ENCODE peak calls at places on chromosomes 5 and 9, in five cellular contexts. One of them, this sample, is unnamed.
A peak's percentile ranks its signal among the peaks of the same experiment; 100 is the strongest.

GRCh38 chr9:134559013-134559412 is 82.6 kb upstream of the COL5A1 start:
- DNase-seq in NB4: peak; percentile 78
- DNase-seq in tibial artery: no peak
- DNase-seq in breast epithelium: peak; percentile 24
- DNase-seq in transverse colon: no peak
- DNase-seq in this sample: no peak

GRCh38 chr5:108122701-108123100 is 259.2 kb downstream of the FBXL17 start:
- DNase-seq in NB4: no peak
- DNase-seq in tibial artery: no peak
- DNase-seq in breast epithelium: no peak
- DNase-seq in transverse colon: no peak
- DNase-seq in this sample: no peak

GRCh38 chr5:139745800-139746690 is 49.6 kb upstream of the PSD2 start:
- DNase-seq in NB4: peak; percentile 77
- DNase-seq in tibial artery: peak; percentile 81
- DNase-seq in breast epithelium: peak; percentile 64
- DNase-seq in transverse colon: peak; percentile 66
- DNase-seq in this sample: peak; percentile 55

GRCh38 chr5:132475939-132476852 is 14.4 kb downstream of the IRF1 start:
- DNase-seq in NB4: no peak
- DNase-seq in tibial artery: peak; percentile 18
- DNase-seq in breast epithelium: no peak
- DNase-seq in transverse colon: peak; percentile 66
- DNase-seq in this sample: peak; percentile 84

GRCh38 chr5:147963948-147964693 is 57.8 kb upstream of the C5orf46 start:
- DNase-seq in NB4: no peak
- DNase-seq in tibial artery: no peak
- DNase-seq in breast epithelium: no peak
- DNase-seq in transverse colon: no peak
- DNase-seq in this sample: no peak

GRCh38 chr5:181222630-181223040 is 446 bp upstream of the TRIM41 start:
- DNase-seq in NB4: no peak
- DNase-seq in tibial artery: no peak
- DNase-seq in breast epithelium: no peak
- DNase-seq in transverse colon: no peak
- DNase-seq in this sample: no peak

GRCh38 chr9:133931059-133931458 is 61.1 kb downstream of the VAV2 start:
- DNase-seq in NB4: no peak
- DNase-seq in tibial artery: no peak
- DNase-seq in breast epithelium: no peak
- DNase-seq in transverse colon: no peak
- DNase-seq in this sample: no peak

GRCh38 chr5:79806741-79807140 is 117.1 kb downstream of the CMYA5 start:
- DNase-seq in NB4: peak; percentile 20
- DNase-seq in tibial artery: no peak
- DNase-seq in breast epithelium: no peak
- DNase-seq in transverse colon: no peak
- DNase-seq in this sample: no peak

GRCh38 chr9:69122086-69122390 is 52.0 kb upstream of the TJP2 start:
- DNase-seq in NB4: peak; percentile 34
- DNase-seq in tibial artery: peak; percentile 84
- DNase-seq in breast epithelium: peak; percentile 75
- DNase-seq in transverse colon: peak; percentile 68
- DNase-seq in this sample: peak; percentile 77

GRCh38 chr9:87249029-87249428 is 248.6 kb upstream of the DAPK1 start:
- DNase-seq in NB4: no peak
- DNase-seq in tibial artery: no peak
- DNase-seq in breast epithelium: no peak
- DNase-seq in transverse colon: no peak
- DNase-seq in this sample: no peak

GRCh38 chr5:123035950-123036390 is 555 bp downstream of the PPIC start:
- DNase-seq in NB4: no peak
- DNase-seq in tibial artery: peak; percentile 53
- DNase-seq in breast epithelium: peak; percentile 61
- DNase-seq in transverse colon: peak; percentile 58
- DNase-seq in this sample: no peak

GRCh38 chr5:41574391-41574790 is 64.0 kb upstream of the PLCXD3 start:
- DNase-seq in NB4: no peak
- DNase-seq in tibial artery: no peak
- DNase-seq in breast epithelium: no peak
- DNase-seq in transverse colon: no peak
- DNase-seq in this sample: no peak

DNA sequence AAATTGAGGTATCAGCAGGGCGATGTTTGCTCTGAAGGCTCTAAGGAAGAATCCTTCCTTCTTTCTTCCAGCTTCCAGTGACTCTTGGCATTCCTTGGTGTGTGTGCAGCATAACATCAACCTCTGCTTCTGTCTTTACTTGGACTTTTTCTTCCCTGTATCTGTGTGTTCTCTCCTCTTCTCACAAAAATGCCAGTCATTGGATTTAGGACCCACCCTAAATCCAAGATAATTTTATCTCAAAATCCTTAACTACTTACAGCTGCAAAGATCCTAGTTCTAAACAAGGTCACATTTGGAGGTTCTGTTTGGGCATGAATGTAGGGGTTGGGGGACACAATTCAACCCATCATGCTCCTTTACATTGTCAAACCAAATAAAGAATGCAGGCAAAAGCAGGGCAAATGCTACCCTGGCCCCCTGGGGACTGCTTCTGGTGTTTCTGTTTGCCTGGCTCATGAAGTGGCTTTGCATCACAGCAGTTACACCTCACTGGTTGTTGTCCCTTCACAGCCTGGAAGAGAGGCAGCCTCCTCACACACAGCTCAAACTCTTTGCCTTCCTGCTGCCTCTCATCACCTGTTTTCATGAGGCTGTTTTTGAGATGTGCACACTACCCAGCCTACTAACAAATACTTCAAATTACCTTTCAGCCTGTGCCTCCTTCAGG is 64.8 kb upstream of the PLCXD3 start:
- DNase-seq in NB4: no peak
- DNase-seq in tibial artery: no peak
- DNase-seq in breast epithelium: no peak
- DNase-seq in transverse colon: no peak
- DNase-seq in this sample: no peak
- H3K4me3 ChIP-seq in NB4: no peak overlapping the region
- H3K4me3 ChIP-seq in tibial artery: no peak overlapping the region
- H3K4me3 ChIP-seq in breast epithelium: no peak overlapping the region
- H3K4me3 ChIP-seq in transverse colon: no peak overlapping the region
- H3K4me3 ChIP-seq in this sample: no peak overlapping the region

DNA sequence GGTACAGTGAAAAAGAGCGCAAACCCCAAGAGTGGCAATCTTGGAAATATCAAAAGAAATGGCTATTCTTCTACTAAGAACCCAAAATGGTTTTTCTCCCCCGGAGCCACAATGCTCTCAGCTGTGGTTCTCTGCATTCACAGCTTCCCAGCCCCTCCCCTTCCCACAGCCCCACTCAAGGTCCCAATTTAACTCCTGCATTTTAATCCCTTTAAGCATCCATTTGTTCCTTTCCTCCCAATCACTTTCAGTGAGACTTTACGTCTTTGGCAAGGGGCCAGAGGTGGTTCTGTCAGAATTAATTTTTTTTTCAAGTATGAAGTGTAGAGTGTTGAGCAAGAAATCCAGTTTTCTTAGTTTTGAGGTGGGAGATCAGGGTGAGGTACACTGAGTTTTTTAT is 256.9 kb downstream of the GLIS3 start:
- DNase-seq in NB4: no peak
- DNase-seq in tibial artery: no peak
- DNase-seq in breast epithelium: no peak
- DNase-seq in transverse colon: no peak
- DNase-seq in this sample: no peak
- H3K4me3 ChIP-seq in NB4: no peak overlapping the region
- H3K4me3 ChIP-seq in tibial artery: no peak overlapping the region
- H3K4me3 ChIP-seq in breast epithelium: no peak overlapping the region
- H3K4me3 ChIP-seq in transverse colon: no peak overlapping the region
- H3K4me3 ChIP-seq in this sample: no peak overlapping the region

DNA sequence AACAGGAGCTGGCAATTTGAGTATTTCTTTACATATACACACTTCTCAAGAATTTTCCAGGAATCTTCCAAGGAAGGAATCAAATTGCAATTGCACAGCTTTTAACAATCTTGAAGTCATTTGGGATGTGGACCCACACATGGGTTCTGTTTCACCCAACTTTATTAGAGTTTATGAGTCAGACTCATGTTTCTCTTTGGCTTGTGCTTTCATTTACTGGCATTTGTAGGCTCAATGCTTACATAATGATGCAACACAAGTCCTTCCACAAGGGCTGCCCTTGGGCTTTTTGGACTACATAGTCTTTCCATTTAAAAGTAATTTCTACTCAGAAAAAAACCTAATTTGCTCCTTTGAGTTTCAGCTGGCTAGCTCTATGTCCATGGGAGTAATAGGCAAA is 4.6 kb upstream of the CDC37L1 start:
- DNase-seq in NB4: peak; percentile 34
- DNase-seq in tibial artery: no peak
- DNase-seq in breast epithelium: no peak
- DNase-seq in transverse colon: no peak
- DNase-seq in this sample: no peak
- H3K4me3 ChIP-seq in NB4: no peak overlapping the region
- H3K4me3 ChIP-seq in tibial artery: no peak overlapping the region
- H3K4me3 ChIP-seq in breast epithelium: no peak overlapping the region
- H3K4me3 ChIP-seq in transverse colon: no peak overlapping the region
- H3K4me3 ChIP-seq in this sample: no peak overlapping the region

GRCh38 chr5:39624890-39625289 is 200.1 kb upstream of the DAB2 start:
- DNase-seq in NB4: no peak
- DNase-seq in tibial artery: no peak
- DNase-seq in breast epithelium: no peak
- DNase-seq in transverse colon: no peak
- DNase-seq in this sample: no peak
- H3K4me3 ChIP-seq in NB4: no peak overlapping the region
- H3K4me3 ChIP-seq in tibial artery: no peak overlapping the region
- H3K4me3 ChIP-seq in breast epithelium: no peak overlapping the region
- H3K4me3 ChIP-seq in transverse colon: no peak overlapping the region
- H3K4me3 ChIP-seq in this sample: no peak overlapping the region

GRCh38 chr9:76900884-76901440 is 5.0 kb downstream of the PRUNE2 start:
- DNase-seq in NB4: no peak
- DNase-seq in tibial artery: no peak
- DNase-seq in breast epithelium: no peak
- DNase-seq in transverse colon: no peak
- DNase-seq in this sample: no peak
- H3K4me3 ChIP-seq in NB4: no peak overlapping the region
- H3K4me3 ChIP-seq in tibial artery: peak overlapping the region; percentile 71
- H3K4me3 ChIP-seq in breast epithelium: no peak overlapping the region
- H3K4me3 ChIP-seq in transverse colon: no peak overlapping the region
- H3K4me3 ChIP-seq in this sample: no peak overlapping the region

This sample was measured in right lobe of liver.